ENCODE peak calls at places on chromosomes 3 and 15, in ten cellular contexts. W is GM12865, G is pancreas, M is ascending aorta, R is WTC11, V is choroid plexus epithelial cell, U is suprapubic skin, Y is hepatocyte, X is type B pancreatic cell, J is foreskin fibroblast. I is an unnamed sample.

GRCh38 chr15:66646308-66646707 is 55.7 kb upstream of the SMAD6 start:
- DNase-seq in W (no peak), G (no peak), M (no peak), R (no peak), V (no peak), U (no peak), Y (no peak), X (no peak), J (peak; percentile 66), I (no peak)

GRCh38 chr3:170709046-170709445 is 123.2 kb upstream of the SLC7A14 start:
- DNase-seq in W (no peak), G (no peak), M (no peak), R (no peak), V (peak; percentile 93), U (no peak), Y (peak; percentile 14), X (no peak), J (peak; percentile 99), I (no peak)

GRCh38 chr3:190322604-190323240 is 476 bp upstream of the CLDN1 start:
- DNase-seq in W (no peak), G (no peak), M (no peak), R (no peak), V (peak; percentile 42), U (no peak), Y (no peak), X (no peak), J (peak; percentile 40), I (no peak)

GRCh38 chr15:100861511-100861991 is 18.1 kb upstream of the ALDH1A3 start:
- DNase-seq in W (no peak), G (no peak), M (no peak), R (no peak), V (no peak), U (peak; percentile 79), Y (no peak), X (no peak), J (no peak), I (no peak)

GRCh38 chr15:38074029-38074428 is 139.6 kb downstream of the TMCO5A start:
- DNase-seq in W (no peak), G (no peak), M (no peak), R (no peak), V (no peak), U (no peak), Y (no peak), X (no peak), J (peak; percentile 52), I (no peak)

GRCh38 chr3:43059456-43059855 is 46.4 kb downstream of the POMGNT2 start:
- DNase-seq in W (no peak), G (no peak), M (no peak), R (no peak), V (no peak), U (no peak), Y (no peak), X (no peak), J (no peak), I (no peak)

GRCh38 chr3:57696861-57697321 is 4.0 kb upstream of the DENND6A start:
- DNase-seq in W (no peak), G (no peak), M (no peak), R (no peak), V (no peak), U (no peak), Y (no peak), X (no peak), J (peak; percentile 60), I (no peak)

GRCh38 chr15:76916369-76916768 is 11.2 kb upstream of the SCAPER start:
- DNase-seq in W (no peak), G (peak; percentile 45), M (no peak), R (no peak), V (no peak), U (no peak), Y (no peak), X (no peak), J (no peak), I (no peak)

GRCh38 chr3:197807969-197808587 is 17.0 kb downstream of the LRCH3 start:
- DNase-seq in W (no peak), G (no peak), M (no peak), R (no peak), V (peak; percentile 55), U (no peak), Y (no peak), X (no peak), J (peak; percentile 52), I (no peak)

GRCh38 chr3:197801801-197802504 is 10.9 kb downstream of the LRCH3 start:
- DNase-seq in W (peak; percentile 86), G (no peak), M (no peak), R (no peak), V (peak; percentile 56), U (no peak), Y (no peak), X (no peak), J (peak; percentile 61), I (no peak)

GRCh38 chr3:197798863-197799262 is 7.8 kb downstream of the LRCH3 start:
- DNase-seq in W (peak; percentile 78), G (no peak), M (no peak), R (no peak), V (no peak), U (no peak), Y (no peak), X (no peak), J (no peak), I (no peak)

GRCh38 chr3:197800379-197800778 is 9.3 kb downstream of the LRCH3 start:
- DNase-seq in W (no peak), G (no peak), M (no peak), R (no peak), V (peak; percentile 42), U (no peak), Y (no peak), X (no peak), J (no peak), I (no peak)

DNA sequence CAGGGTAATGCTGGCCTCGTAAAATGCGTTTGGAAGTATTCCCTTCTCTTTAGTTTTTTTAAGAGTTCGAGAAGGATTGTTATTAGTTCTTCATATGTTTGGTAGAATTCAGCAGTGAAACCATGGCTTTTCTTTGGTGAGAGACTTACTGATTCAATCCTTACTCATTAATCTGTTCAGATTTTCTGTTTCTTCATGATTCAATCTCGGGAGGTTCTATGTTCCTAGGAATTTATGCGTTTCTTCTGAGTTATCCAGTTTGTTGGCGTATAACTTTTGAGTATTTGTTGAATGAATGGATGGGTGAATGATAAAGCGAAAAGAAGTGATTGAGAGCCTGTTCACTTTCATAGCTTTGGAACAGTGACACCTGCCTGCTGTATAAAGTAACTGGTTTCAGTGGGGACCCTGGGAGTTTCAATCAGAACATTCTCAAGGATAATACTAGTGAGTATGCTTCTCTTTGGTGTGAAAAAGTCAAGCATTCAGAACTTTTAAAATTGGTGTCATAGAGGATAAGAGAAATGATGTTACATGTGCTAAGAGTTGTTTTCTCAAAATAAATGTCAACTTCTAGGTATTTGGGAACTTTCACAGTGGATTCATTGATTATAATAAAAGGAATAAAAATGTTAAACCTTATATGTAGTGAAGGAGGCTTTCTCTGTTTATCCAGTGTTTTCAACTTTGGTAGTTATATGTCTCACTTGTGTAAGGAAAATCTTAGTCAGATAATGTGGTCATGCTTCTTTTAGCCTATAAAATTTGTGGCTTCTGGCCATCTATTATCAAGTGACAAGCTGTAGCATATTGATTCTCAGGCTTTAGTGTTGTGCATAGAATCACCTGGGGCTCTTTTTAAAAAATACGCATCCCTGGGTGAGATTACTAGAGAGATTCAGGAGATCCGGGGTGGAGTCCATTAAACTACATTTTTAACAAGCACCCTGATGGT is 11.7 kb downstream of the LRCH3 start:
- DNase-seq in W (no peak), G (no peak), M (no peak), R (no peak), V (peak; percentile 22), U (no peak), Y (no peak), X (no peak), J (no peak), I (no peak)
- TF ChIP-seq CTCF in W (peak; percentile 13), G (no peak), M (peak; percentile 6), R (no peak), V (peak; percentile 40), U (no peak), Y (peak; percentile 23), X (peak; percentile 9), J (peak; percentile 15), I (no peak)

DNA sequence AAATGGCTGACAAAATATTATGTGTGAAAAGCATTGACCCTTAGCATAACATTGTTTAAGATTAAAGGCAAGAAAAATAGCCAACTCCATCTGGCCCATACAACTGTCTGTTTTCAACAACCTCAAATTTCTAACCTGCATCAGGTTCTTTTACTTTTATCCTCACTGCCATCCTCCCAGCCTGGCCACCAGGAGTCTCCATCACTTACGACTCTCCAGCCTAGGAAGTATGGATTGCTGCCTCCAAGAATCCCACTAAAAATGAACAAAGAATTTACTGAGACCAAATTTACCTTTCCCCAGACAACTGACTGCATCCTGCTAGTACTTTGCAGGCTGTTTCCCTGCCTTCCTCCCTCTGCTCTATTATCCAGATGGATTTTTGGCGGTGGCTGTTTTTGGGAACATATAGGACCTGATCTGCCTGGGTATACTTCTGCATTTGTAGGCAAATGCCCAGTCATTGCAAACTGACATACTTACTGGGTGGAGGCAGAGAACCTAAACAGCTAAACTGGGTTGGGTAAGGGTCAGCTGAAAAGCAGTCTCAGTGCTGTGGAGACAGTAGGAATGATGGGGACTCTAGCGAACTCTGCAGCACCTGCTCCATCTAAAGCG is 144.2 kb downstream of the GHSR start:
- DNase-seq in W (no peak), G (no peak), M (no peak), R (no peak), V (no peak), U (no peak), Y (no peak), X (no peak), J (no peak), I (no peak)
- TF ChIP-seq CTCF in W (no peak), G (no peak), M (no peak), R (no peak), V (peak; percentile 56), U (no peak), Y (no peak), X (peak; percentile 45), J (peak; percentile 16), I (peak; percentile 22)

GRCh38 chr3:86929046-86929445 is 61.9 kb downstream of the VGLL3 start:
- DNase-seq in W (no peak), G (no peak), M (no peak), R (no peak), V (peak; percentile 82), U (no peak), Y (no peak), X (no peak), J (peak; percentile 82), I (no peak)

GRCh38 chr3:86921981-86922680 is 68.8 kb downstream of the VGLL3 start:
- DNase-seq in W (no peak), G (no peak), M (no peak), R (no peak), V (peak; percentile 40), U (no peak), Y (no peak), X (no peak), J (peak; percentile 40), I (no peak)

GRCh38 chr3:86923071-86923476 is 67.9 kb downstream of the VGLL3 start:
- DNase-seq in W (no peak), G (no peak), M (no peak), R (no peak), V (peak; percentile 92), U (no peak), Y (peak; percentile 12), X (no peak), J (peak; percentile 90), I (no peak)
- TF ChIP-seq CTCF in W (no peak), G (no peak), M (no peak), R (no peak), V (no peak), U (no peak), Y (no peak), X (no peak), J (no peak), I (no peak)

DNA sequence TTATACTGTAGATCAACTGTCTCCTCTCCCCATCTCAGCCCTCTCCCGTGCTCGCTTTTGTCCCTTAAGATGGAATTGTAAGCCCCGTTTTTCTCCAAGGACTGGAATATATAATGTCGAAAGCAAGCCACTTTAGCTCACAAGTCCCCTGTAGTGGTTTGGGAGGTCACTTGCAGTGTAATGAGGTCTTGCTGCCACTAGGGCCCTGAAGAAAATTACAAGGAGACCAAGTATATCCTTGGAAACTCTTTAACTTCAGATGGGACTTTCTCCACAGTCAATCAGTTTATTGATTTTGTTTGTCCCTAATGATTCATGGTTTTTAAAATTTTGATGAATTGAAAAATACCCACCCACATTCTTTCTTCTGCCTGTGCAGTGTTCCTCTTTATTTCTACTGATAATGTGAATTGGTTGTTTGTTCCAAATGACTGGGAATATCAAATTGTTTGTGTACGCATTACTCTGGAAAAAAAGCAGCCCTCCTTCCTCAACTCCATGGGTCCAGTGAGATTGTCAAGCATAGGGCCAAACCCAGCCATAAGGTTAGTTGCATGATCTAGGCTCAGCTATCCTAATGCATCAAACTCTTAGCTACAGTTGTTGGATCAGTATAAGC is 294.8 kb downstream of the MCTP2 start:
- DNase-seq in W (no peak), G (no peak), M (no peak), R (peak; percentile 25), V (no peak), U (no peak), Y (no peak), X (no peak), J (no peak), I (no peak)
- TF ChIP-seq CTCF in W (peak; percentile 27), G (no peak), M (peak; percentile 5), R (peak; percentile 68), V (peak; percentile 22), U (no peak), Y (peak; percentile 12), X (peak; percentile 74), J (peak; percentile 4), I (peak; percentile 83)

I was measured in glutamatergic neuron.